ENCODE peak calls at places on chromosomes 3 and 15, in nine cellular contexts. X is upper lobe of left lung, T is H1, A is HL-60, U is esophagus muscularis mucosa, L is Panc1, Q is transverse colon, J is GM23338, F is K562. G is an unnamed sample. For H3K27me3, the result is how much of the 10 kb centered on the place peaks cover.

GRCh38 chr3:119716998-119717397 is 14.2 kb downstream of the CFAP91 start:
- DNase-seq in U (no peak), T (no peak), Q (peak), L (no peak), X (no peak), J (no peak), F (no peak), A (no peak), G (no peak)

GRCh38 chr3:30553641-30554316 is 52.6 kb upstream of the TGFBR2 start:
- DNase-seq in F (no peak), Q (no peak), L (no peak), U (no peak), J (no peak), T (no peak), X (no peak), A (no peak), G (no peak)

GRCh38 chr15:41919954-41920538 is 26.2 kb upstream of the SPTBN5 start:
- DNase-seq in U (no peak), J (no peak), Q (no peak), T (no peak), L (no peak), F (no peak), A (no peak), X (no peak), G (no peak)

GRCh38 chr15:101070502-101071273 is 151.5 kb downstream of the LRRK1 start:
- DNase-seq in Q (no peak), A (no peak), J (peak), L (no peak), T (no peak), U (no peak), F (no peak), X (no peak), G (no peak)

GRCh38 chr3:190004656-190005055 is 116.0 kb downstream of the P3H2 start:
- DNase-seq in F (no peak), Q (no peak), X (no peak), L (no peak), A (no peak), T (no peak), J (no peak), U (no peak), G (no peak)

GRCh38 chr3:39531066-39531465 is 63.6 kb downstream of the MOBP start:
- DNase-seq in U (no peak), A (no peak), Q (no peak), F (no peak), T (no peak), L (no peak), X (no peak), J (no peak), G (no peak)

GRCh38 chr15:65344909-65345275 is 32.9 kb downstream of the IGDCC3 start:
- DNase-seq in T (no peak), U (no peak), J (no peak), Q (no peak), F (no peak), L (no peak), A (no peak), X (no peak), G (no peak)

GRCh38 chr3:64131755-64132154 is 93.5 kb downstream of the PRICKLE2 start:
- DNase-seq in J (no peak), F (no peak), L (no peak), Q (no peak), U (no peak), A (no peak), X (no peak), T (no peak), G (no peak)

GRCh38 chr3:194306771-194307640 is 44.1 kb downstream of the CPN2 start:
- DNase-seq in X (no peak), J (no peak), A (no peak), Q (peak), F (no peak), T (no peak), U (no peak), L (no peak), G (peak)
- H3K27me3 ChIP-seq in X (under half), J (under half), A (under half), Q (under half), F (under half), T (under half), U (under half), L (under half), G (under half)

GRCh38 chr3:146160233-146160963 is 586 bp downstream of the PLOD2 start:
- DNase-seq in J (peak), T (peak), Q (peak), X (no peak), L (no peak), F (peak), U (peak), A (no peak), G (peak)
- H3K27ac ChIP-seq in J (peak), T (peak), Q (peak), X (peak), L (peak), F (no peak), U (peak), A (no peak), G (peak)

GRCh38 chr15:93066834-93067648 is 22.0 kb downstream of the RGMA start:
- DNase-seq in L (no peak), F (no peak), T (no peak), U (no peak), Q (no peak), J (no peak), X (peak), A (no peak), G (no peak)
- TF ChIP-seq POLR2AphosphoS5 in L (no peak), F (no peak), T (no peak), U (peak), Q (no peak), J (no peak), X (no peak), A (no peak), G (peak)

GRCh38 chr3:186360779-186361178 is 1.3 kb downstream of the DGKG start:
- DNase-seq in X (peak), L (no peak), J (peak), Q (no peak), F (no peak), U (peak), T (no peak), A (no peak), G (peak)
- H3K27me3 ChIP-seq in X (under half), L (half or more), J (half or more), Q (under half), F (under half), U (under half), T (under half), A (under half), G (under half)

GRCh38 chr15:90851114-90851513 is 17.3 kb upstream of the FURIN start:
- DNase-seq in A (no peak), Q (no peak), T (no peak), U (no peak), L (no peak), F (no peak), X (no peak), J (no peak), G (no peak)

GRCh38 chr15:90839187-90840071 is 29.0 kb upstream of the FURIN start:
- DNase-seq in J (peak), L (no peak), Q (peak), A (peak), U (no peak), X (no peak), T (peak), F (no peak), G (no peak)

GRCh38 chr15:90840157-90840855 is 28.1 kb upstream of the FURIN start:
- DNase-seq in T (no peak), F (no peak), A (no peak), J (no peak), X (no peak), L (no peak), Q (no peak), U (no peak), G (no peak)

GRCh38 chr15:90840954-90841353 is 27.4 kb upstream of the FURIN start:
- DNase-seq in U (no peak), X (no peak), J (no peak), T (no peak), A (no peak), L (no peak), F (peak), Q (no peak), G (no peak)

GRCh38 chr15:90845201-90845949 is 23.0 kb upstream of the FURIN start:
- DNase-seq in T (no peak), J (no peak), A (no peak), F (no peak), Q (peak), L (peak), X (no peak), U (no peak), G (no peak)
- H3K27ac ChIP-seq in T (no peak), J (no peak), A (peak), F (peak), Q (peak), L (no peak), X (peak), U (no peak), G (no peak)

DNA sequence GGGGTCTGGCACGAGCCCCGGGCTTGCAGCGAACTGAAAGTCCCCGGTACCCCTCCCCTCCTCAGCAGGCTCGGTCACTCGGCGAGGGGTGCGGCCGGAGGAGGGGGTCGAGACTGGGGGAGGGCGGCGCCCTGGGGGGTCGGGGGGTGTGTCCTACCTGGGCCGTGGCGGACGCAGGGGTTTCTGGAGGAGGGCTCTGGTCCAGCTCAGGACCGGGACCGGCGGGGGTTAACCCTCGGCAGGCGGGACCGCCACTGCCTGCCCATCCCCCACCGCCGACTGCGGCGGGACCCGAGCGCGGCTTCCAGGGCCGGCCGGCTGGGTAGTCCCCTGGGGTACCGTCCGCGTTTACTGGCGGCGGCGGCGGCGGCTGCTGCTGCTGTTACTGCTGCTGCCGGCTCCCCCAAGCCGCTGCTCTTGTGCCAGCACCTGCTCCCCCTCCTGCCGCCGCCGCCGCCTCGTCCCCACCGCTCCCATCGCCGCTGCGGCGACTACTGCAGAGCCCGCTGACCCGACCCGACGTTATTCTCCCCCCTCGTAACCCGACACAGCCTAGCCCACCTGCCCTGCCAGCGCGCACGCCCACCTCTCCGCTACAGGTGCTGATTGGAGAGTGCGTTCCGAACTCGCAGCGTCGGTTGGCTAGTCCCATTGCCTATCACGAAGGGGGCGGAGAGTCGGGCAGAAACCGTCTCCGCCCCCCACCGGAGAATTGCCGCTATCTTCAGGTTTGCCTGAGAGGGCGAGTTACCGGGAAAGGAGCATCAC is at the start of gene TTBK2:
- DNase-seq in L (peak), X (peak), U (peak), Q (peak), T (peak), J (peak), A (peak), F (peak), G (peak)
- TF ChIP-seq POLR2AphosphoS5 in L (no peak), X (peak), U (peak), Q (peak), T (no peak), J (peak), A (no peak), F (peak), G (peak)

DNA sequence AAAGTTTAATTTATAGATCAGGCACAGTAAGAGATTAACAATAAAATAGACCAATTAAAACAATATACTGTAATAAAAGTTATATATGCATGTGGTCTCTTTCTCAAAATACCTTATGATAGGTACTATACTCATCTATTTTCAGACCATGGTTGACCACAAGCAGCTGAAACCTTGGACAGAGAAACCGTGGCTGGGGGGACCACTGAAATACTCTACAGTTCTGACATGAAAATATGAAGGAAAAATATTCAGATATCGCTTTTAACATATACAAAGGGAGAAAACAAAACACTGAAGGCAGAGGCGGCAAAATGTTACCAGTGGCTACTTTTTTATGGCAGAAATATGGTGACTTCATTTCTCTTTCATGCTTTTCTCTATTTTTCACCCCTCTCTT is 114.0 kb downstream of the PDZRN3 start:
- DNase-seq in Q (no peak), F (no peak), T (no peak), J (no peak), U (peak), X (no peak), A (no peak), L (no peak), G (no peak)
- H3K27me3 ChIP-seq in Q (under half), F (under half), T (under half), J (under half), U (under half), X (under half), A (under half), L (under half), G (under half)

GRCh38 chr15:60478633-60479360 is at the start of gene ICE2:
- DNase-seq in Q (peak), A (peak), T (peak), L (peak), F (peak), U (peak), J (peak), X (peak), G (peak)
- H3K27ac ChIP-seq in Q (peak), A (peak), T (peak), L (peak), F (peak), U (peak), J (peak), X (peak), G (peak)

G was measured in sigmoid colon.